ENCODE peak calls at places on chromosomes 5 and 9, in nine cellular contexts. Z is CD8-positive, alpha-beta T cell; T is Peyer's patch; O is A549; B is psoas muscle; I is cardiac muscle cell; Y is upper lobe of right lung; G is uterus; W is GM23338. V is an unnamed sample.

GRCh38 chr5:134556994-134557393 is 31.5 kb downstream of the JADE2 start:
- DNase-seq in Z (no peak), T (no peak), I (no peak), G (no peak), O (no peak), W (no peak), Y (no peak), B (no peak), V (no peak)

GRCh38 chr5:29811914-29812679 is 1381.4 kb upstream of the CDH6 start:
- DNase-seq in W (peak; percentile 47), T (no peak), G (no peak), B (no peak), I (no peak), Y (no peak), Z (no peak), O (peak; percentile 64), V (peak; percentile 39)

GRCh38 chr5:2876183-2876582 is 124.7 kb upstream of the IRX2 start:
- DNase-seq in W (no peak), G (no peak), I (no peak), Z (no peak), B (no peak), O (no peak), T (no peak), Y (peak; percentile 8), V (no peak)

GRCh38 chr5:23158179-23158578 is 305.0 kb upstream of the CDH12 start:
- DNase-seq in T (no peak), B (no peak), I (no peak), W (no peak), O (no peak), G (no peak), Z (no peak), Y (no peak), V (no peak)

GRCh38 chr5:56183507-56183906 is 49.6 kb downstream of the ANKRD55 start:
- DNase-seq in I (peak; percentile 75), Y (no peak), O (peak; percentile 66), T (no peak), W (no peak), G (no peak), B (no peak), Z (no peak), V (no peak)

GRCh38 chr5:13339022-13339421 is 605.5 kb downstream of the DNAH5 start:
- DNase-seq in T (no peak), Z (no peak), B (no peak), Y (no peak), G (no peak), I (no peak), O (no peak), W (no peak), V (no peak)

GRCh38 chr9:121612511-121612998 is 38.9 kb upstream of the DAB2IP start:
- DNase-seq in T (no peak), I (no peak), G (no peak), Y (peak; percentile 73), O (peak; percentile 38), B (no peak), Z (no peak), W (no peak), V (no peak)

GRCh38 chr9:73116030-73116429 is 35.6 kb upstream of the ANXA1 start:
- DNase-seq in W (no peak), B (no peak), T (no peak), O (no peak), I (peak; percentile 52), Y (no peak), Z (no peak), G (no peak), V (no peak)

GRCh38 chr9:113530942-113531341 is 67.4 kb downstream of the RGS3 start:
- DNase-seq in W (no peak), I (no peak), B (no peak), T (no peak), G (no peak), Y (no peak), Z (no peak), O (no peak), V (no peak)

GRCh38 chr5:134101686-134102439 is 12.6 kb upstream of the TCF7 start:
- DNase-seq in I (peak; percentile 42), G (peak; percentile 43), T (peak; percentile 76), Z (peak; percentile 75), W (peak; percentile 83), O (peak; percentile 53), B (peak; percentile 68), Y (peak; percentile 82), V (peak; percentile 74)

GRCh38 chr5:172162348-172162747 is 25.7 kb downstream of the STK10 start:
- DNase-seq in Y (no peak), B (no peak), O (peak; percentile 38), W (no peak), Z (no peak), I (peak; percentile 69), T (no peak), G (no peak), V (no peak)
- TF ChIP-seq CTCF in Y (peak; percentile 8), B (no peak), O (no peak), W (no peak), Z (no peak), I (peak; percentile 39), T (no peak), G (no peak), V (no peak)

GRCh38 chr5:36879274-36880033 is 2.9 kb downstream of the NIPBL start:
- DNase-seq in T (no peak), Z (no peak), B (no peak), O (no peak), W (no peak), I (no peak), G (no peak), Y (no peak), V (no peak)
- H3K27ac ChIP-seq in T (no peak overlapping the region), Z (no peak overlapping the region), B (peak overlapping the region; percentile 96), O (no peak overlapping the region), W (no peak overlapping the region), I (peak overlapping the region; percentile 99), G (peak overlapping the region; percentile 96), Y (peak overlapping the region; percentile 96), V (peak overlapping the region; percentile 97)

GRCh38 chr5:168917947-168918600 is 338.9 kb upstream of the PANK3 start:
- DNase-seq in W (no peak), Y (no peak), Z (no peak), G (no peak), B (no peak), I (no peak), O (no peak), T (no peak), V (no peak)

GRCh38 chr5:168916266-168916665 is 337.1 kb upstream of the PANK3 start:
- DNase-seq in T (no peak), W (peak; percentile 60), O (no peak), Y (peak; percentile 67), B (peak; percentile 23), Z (no peak), G (peak; percentile 87), I (peak; percentile 17), V (peak; percentile 14)

GRCh38 chr5:168920019-168920813 is 341.0 kb upstream of the PANK3 start:
- DNase-seq in Y (no peak), Z (no peak), I (no peak), O (no peak), T (no peak), G (no peak), B (no peak), W (peak; percentile 29), V (no peak)

GRCh38 chr5:168910874-168911273 is 331.7 kb upstream of the PANK3 start:
- DNase-seq in O (no peak), T (no peak), Y (no peak), B (no peak), G (no peak), Z (no peak), I (no peak), W (no peak), V (no peak)

DNA sequence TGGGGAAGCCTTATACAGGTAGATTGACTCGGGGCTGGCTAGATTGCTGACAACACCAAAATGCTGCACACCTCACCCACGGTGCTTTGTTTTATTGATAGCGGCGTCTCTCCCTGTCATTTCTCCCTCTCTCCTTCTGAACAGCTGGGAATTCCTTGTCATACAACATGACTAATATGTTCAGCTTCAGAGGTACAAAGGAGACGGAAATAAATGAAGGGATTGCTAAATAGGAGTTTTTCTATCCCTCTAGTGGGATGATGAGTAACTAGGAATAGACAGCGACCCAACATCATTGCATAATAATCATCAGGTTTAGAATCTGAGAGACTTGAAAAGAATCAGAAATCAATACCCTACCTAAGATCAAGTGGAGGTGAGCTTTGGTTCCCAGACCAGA is 337.7 kb upstream of the PANK3 start:
- DNase-seq in G (no peak), O (no peak), Y (no peak), B (no peak), W (no peak), T (no peak), I (peak; percentile 45), Z (no peak), V (no peak)
- H3K4me3 ChIP-seq in G (no peak overlapping the region), O (no peak overlapping the region), Y (no peak overlapping the region), B (no peak overlapping the region), W (no peak overlapping the region), T (no peak overlapping the region), I (no peak overlapping the region), Z (no peak overlapping the region), V (no peak overlapping the region)

GRCh38 chr5:178201927-178202235 is 2.5 kb upstream of the HNRNPAB start:
- DNase-seq in T (no peak), B (no peak), O (no peak), G (no peak), Y (no peak), W (no peak), I (no peak), Z (no peak), V (no peak)
- TF ChIP-seq CTCF in T (no peak), B (no peak), O (no peak), G (no peak), Y (no peak), W (no peak), I (no peak), Z (no peak), V (no peak)

GRCh38 chr9:36625006-36625600 is 52.4 kb downstream of the MELK start:
- DNase-seq in T (no peak), B (peak; percentile 44), I (peak; percentile 82), Y (no peak), O (peak; percentile 13), Z (no peak), G (peak; percentile 23), W (no peak), V (no peak)
- H3K27ac ChIP-seq in T (no peak overlapping the region), B (no peak overlapping the region), I (no peak overlapping the region), Y (no peak overlapping the region), O (peak overlapping the region; percentile 50), Z (no peak overlapping the region), G (no peak overlapping the region), W (peak overlapping the region; percentile 39), V (no peak overlapping the region)

DNA sequence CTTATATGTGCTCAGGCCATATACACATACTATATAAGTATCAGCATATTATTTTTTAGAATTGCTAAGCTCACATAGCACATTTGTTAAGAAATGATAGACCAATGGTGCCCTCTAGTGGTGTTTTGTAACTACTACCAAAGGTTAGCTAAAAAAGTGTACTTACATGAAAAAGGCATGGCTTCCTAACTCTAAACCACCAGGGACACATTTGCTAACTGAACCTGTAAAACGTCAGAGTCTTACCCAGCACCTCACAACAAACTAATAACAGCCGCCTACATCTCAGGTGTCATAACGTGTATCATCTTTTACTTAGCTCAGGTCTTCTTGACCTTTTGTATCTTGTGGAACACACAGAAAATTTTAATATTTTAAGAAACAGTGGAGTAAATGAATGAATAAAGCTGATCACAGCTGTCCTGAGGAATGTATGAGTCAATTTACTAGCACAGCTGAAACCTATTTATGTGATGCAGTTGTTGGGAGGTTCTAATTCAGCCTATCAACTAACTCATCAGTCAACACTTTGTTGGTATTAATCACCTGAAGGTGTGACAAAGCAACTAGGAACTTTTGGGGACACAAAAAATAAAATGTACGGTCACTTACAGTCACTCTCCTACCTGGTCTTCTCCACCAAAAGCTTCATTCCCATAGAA is 72.9 kb downstream of the BAAT start:
- DNase-seq in Y (no peak), Z (no peak), T (no peak), O (peak; percentile 89), B (no peak), W (peak; percentile 96), G (no peak), I (peak; percentile 91), V (peak; percentile 31)
- H3K4me3 ChIP-seq in Y (no peak overlapping the region), Z (no peak overlapping the region), T (no peak overlapping the region), O (no peak overlapping the region), B (no peak overlapping the region), W (no peak overlapping the region), G (no peak overlapping the region), I (no peak overlapping the region), V (no peak overlapping the region)

V was measured in WERI-Rb-1.